ENCODE peak calls at places on chromosomes 4 and X, in seven cellular contexts. Z, K, R, B, D, T and G are unnamed samples.

GRCh38 chr4:125489952-125490690 is 175.4 kb downstream of the FAT4 start:
- DNase-seq in Z (no peak), K (no peak), R (no peak), B (no peak), D (no peak), T (no peak), G (no peak)

GRCh38 chrX:73850124-73851013 is 287.4 kb downstream of the CHIC1 start:
- DNase-seq in Z (peak), K (no peak), R (peak), B (no peak), D (no peak), T (no peak), G (peak)

GRCh38 chr4:57078685-57079521 is 31.3 kb downstream of the IGFBP7 start:
- DNase-seq in Z (peak), K (peak), R (no peak), B (peak), D (no peak), T (peak), G (peak)

GRCh38 chr4:81030061-81030616 is 369 bp upstream of the BMP3 start:
- DNase-seq in Z (peak), K (peak), R (no peak), B (no peak), D (no peak), T (no peak), G (no peak)

GRCh38 chr4:81896936-81897335 is 425.2 kb upstream of the RASGEF1B start:
- DNase-seq in Z (no peak), K (no peak), R (no peak), B (no peak), D (no peak), T (no peak), G (peak)

GRCh38 chr4:113483131-113483530 is 278.4 kb downstream of the CAMK2D start:
- DNase-seq in Z (no peak), K (no peak), R (no peak), B (no peak), D (no peak), T (no peak), G (no peak)

GRCh38 chrX:40952855-40953254 is 132.4 kb upstream of the USP9X start:
- DNase-seq in Z (no peak), K (no peak), R (peak), B (peak), D (no peak), T (no peak), G (no peak)

GRCh38 chrX:149392896-149393295 is 112.2 kb downstream of the IDS start:
- DNase-seq in Z (no peak), K (no peak), R (no peak), B (peak), D (no peak), T (no peak), G (no peak)

GRCh38 chrX:151458824-151459223 is 61.8 kb downstream of the VMA21 start:
- DNase-seq in Z (peak), K (no peak), R (peak), B (no peak), D (no peak), T (no peak), G (no peak)

GRCh38 chr4:34953145-34953799 is 1291.0 kb downstream of the ARAP2 start:
- DNase-seq in Z (peak), K (peak), R (no peak), B (no peak), D (peak), T (no peak), G (peak)

GRCh38 chr4:139015948-139016451 is 419 bp downstream of the NOCT start:
- DNase-seq in Z (peak), K (no peak), R (peak), B (peak), D (no peak), T (no peak), G (no peak)

GRCh38 chr4:1579834-1580686 is 104.1 kb downstream of the FAM53A start:
- DNase-seq in Z (peak), K (peak), R (no peak), B (peak), D (no peak), T (peak), G (peak)

DNA sequence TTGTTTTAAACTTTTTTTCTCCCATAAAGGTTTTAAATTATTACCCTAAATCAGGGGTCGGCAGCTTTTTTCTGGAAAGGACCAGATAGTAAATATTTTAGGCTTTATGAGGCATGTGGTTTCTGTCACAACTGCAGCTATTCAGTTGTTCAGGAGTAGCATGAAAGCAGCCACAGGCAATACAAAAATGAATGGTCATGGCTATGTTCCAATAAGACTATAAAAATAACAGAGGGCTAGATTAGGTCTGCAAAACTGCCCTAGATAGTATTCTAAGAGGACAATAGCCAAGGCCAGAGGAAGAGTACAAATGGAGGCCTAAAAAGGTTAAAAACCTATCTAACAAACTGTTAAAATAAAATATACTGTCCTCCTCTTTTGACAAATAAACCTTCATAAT is 24.6 kb downstream of the HERC5 start:
- DNase-seq in Z (no peak), K (no peak), R (no peak), B (no peak), D (no peak), T (no peak), G (no peak)
- H3K18ac ChIP-seq in Z (no peak), K (no peak), R (no peak), B (no peak), D (no peak), T (no peak), G (no peak)

GRCh38 chr4:8907596-8908205 is 36.1 kb upstream of the HMX1 start:
- DNase-seq in Z (no peak), K (peak), R (no peak), B (no peak), D (no peak), T (no peak), G (no peak)
- H3K18ac ChIP-seq in Z (no peak), K (no peak), R (no peak), B (no peak), D (no peak), T (peak), G (no peak)

GRCh38 chr4:174172274-174172673 is 111.2 kb downstream of the FBXO8 start:
- DNase-seq in Z (no peak), K (no peak), R (no peak), B (no peak), D (no peak), T (no peak), G (no peak)
- H3K18ac ChIP-seq in Z (no peak), K (no peak), R (no peak), B (no peak), D (no peak), T (no peak), G (no peak)

DNA sequence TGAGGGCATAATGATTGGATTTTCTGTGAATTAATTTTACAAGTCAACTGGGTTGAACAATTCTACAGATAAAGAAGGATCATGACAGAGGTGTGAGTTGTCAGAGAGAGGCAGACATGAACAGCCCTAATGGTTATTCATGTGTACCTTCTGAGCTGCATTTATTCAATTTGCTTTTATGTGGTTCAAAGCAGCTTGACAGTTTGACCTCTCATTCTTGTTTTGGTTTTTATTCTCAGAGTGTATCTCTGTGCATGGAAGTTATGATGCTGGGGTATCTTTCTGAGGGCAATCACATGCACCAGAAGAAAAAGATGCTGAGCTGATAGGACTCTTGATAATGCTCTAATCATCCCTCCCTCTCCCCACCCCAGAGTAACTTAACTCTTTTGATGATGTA is 169.3 kb upstream of the NPY2R start:
- DNase-seq in Z (no peak), K (no peak), R (no peak), B (no peak), D (no peak), T (no peak), G (no peak)
- H3K18ac ChIP-seq in Z (no peak), K (no peak), R (no peak), B (no peak), D (no peak), T (no peak), G (no peak)

GRCh38 chrX:18898091-18898490 is 85.8 kb downstream of the PHKA2 start:
- DNase-seq in Z (no peak), K (no peak), R (no peak), B (no peak), D (no peak), T (no peak), G (no peak)

GRCh38 chrX:18896680-18897544 is 87.0 kb downstream of the PHKA2 start:
- DNase-seq in Z (no peak), K (peak), R (no peak), B (no peak), D (no peak), T (no peak), G (no peak)

GRCh38 chrX:18897611-18898010 is 86.3 kb downstream of the PHKA2 start:
- DNase-seq in Z (no peak), K (no peak), R (no peak), B (no peak), D (no peak), T (no peak), G (no peak)

GRCh38 chrX:18899796-18900380 is 84.0 kb downstream of the PHKA2 start:
- DNase-seq in Z (peak), K (peak), R (no peak), B (peak), D (no peak), T (no peak), G (peak)

DNA sequence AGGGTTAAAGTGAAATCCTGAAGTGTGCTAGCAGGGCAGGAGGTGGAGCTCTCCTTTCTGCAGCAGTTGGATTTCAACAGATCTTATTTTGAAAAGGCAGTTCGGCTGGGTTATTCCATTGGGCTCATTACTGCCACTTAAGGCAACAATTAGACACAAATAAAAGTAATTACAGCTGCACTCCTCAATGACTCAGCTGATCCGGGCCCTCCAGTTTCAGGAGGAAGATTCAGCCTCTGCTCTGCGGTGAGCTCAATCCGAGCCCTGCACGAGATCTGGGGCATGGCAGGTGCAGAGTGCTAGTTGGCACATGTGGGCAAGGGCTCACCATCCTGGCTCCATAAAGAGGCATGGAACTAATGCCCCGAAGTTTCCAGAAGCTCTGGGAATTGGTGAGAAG is 85.4 kb downstream of the PHKA2 start:
- DNase-seq in Z (no peak), K (no peak), R (no peak), B (no peak), D (no peak), T (no peak), G (no peak)
- H3K18ac ChIP-seq in Z (no peak), K (no peak), R (no peak), B (no peak), D (no peak), T (no peak), G (no peak)